ENCODE peak calls at places on chromosome 22, in five cellular contexts. M is uterus, F is fibroblast of pulmonary artery, H is cardiac muscle cell, X is NCI-H460. E is an unnamed sample.

GRCh38 chr22:38448945-38449745 is 5.9 kb downstream of the KCNJ4 start:
- DNase-seq in M (no peak), F (no peak), H (no peak), X (no peak), E (no peak)

GRCh38 chr22:32836286-32836859 is 34.9 kb downstream of the TIMP3 start:
- DNase-seq in X (peak), F (peak), M (no peak), H (no peak), E (peak)

GRCh38 chr22:43666511-43666910 is 145.6 kb downstream of the EFCAB6 start:
- DNase-seq in F (peak), X (no peak), M (no peak), H (no peak), E (no peak)

GRCh38 chr22:42926034-42926433 is 69.0 kb upstream of the ARFGAP3 start:
- DNase-seq in X (no peak), M (no peak), F (no peak), H (no peak), E (no peak)

GRCh38 chr22:20488946-20489345 is 6.6 kb downstream of the KLHL22 start:
- DNase-seq in F (no peak), X (no peak), H (no peak), M (no peak), E (no peak)

GRCh38 chr22:43554259-43554636 is 142.4 kb downstream of the MPPED1 start:
- DNase-seq in H (no peak), M (no peak), F (no peak), X (no peak), E (no peak)

GRCh38 chr22:44298331-44299087 is 14.2 kb downstream of the SHISAL1 start:
- DNase-seq in M (peak), X (no peak), F (no peak), H (no peak), E (no peak)

GRCh38 chr22:45096256-45096907 is 67.3 kb upstream of the NUP50 start:
- DNase-seq in H (peak), F (peak), X (peak), M (peak), E (peak)

GRCh38 chr22:38078046-38078840 is 5.7 kb downstream of the SLC16A8 start:
- DNase-seq in M (no peak), X (no peak), F (no peak), H (no peak), E (no peak)

GRCh38 chr22:27507066-27507715 is 294.4 kb downstream of the MN1 start:
- DNase-seq in X (no peak), H (no peak), M (no peak), F (peak), E (no peak)

E was measured in T47D.